ENCODE peak calls at places on chromosomes 4 and X, in four cellular contexts. J, N, W and M are unnamed samples. For H3K4me1 and H3K27me3, the result is how much of the 10 kb centered on the place peaks cover.

GRCh38 chr4:41022116-41022515 is 192.2 kb downstream of the APBB2 start:
- DNase-seq in W (no peak), N (no peak), J (no peak), M (no peak)

GRCh38 chr4:73103799-73104503 is 34.4 kb upstream of the COX18 start:
- DNase-seq in J (no peak), N (peak), W (no peak), M (no peak)

GRCh38 chrX:70422886-70423336 is at the start of gene GDPD2:
- DNase-seq in W (no peak), N (peak), J (no peak), M (no peak)

GRCh38 chr4:88609387-88609786 is 17.1 kb downstream of the HERC3 start:
- DNase-seq in J (no peak), N (peak), W (no peak), M (no peak)

GRCh38 chr4:148141536-148141935 is 300.7 kb downstream of the NR3C2 start:
- DNase-seq in W (no peak), N (no peak), J (no peak), M (no peak)

GRCh38 chrX:56728752-56729151 is 291 bp upstream of the NBDY start:
- DNase-seq in N (peak), W (no peak), J (no peak), M (no peak)

GRCh38 chrX:37578045-37578444 is 6.6 kb downstream of the LANCL3 start:
- DNase-seq in J (no peak), N (peak), W (no peak), M (no peak)

GRCh38 chrX:108347800-108348199 is 90.4 kb downstream of the COL4A6 start:
- DNase-seq in N (no peak), J (no peak), W (no peak), M (no peak)

GRCh38 chrX:136168929-136169735 is 21.8 kb downstream of the FHL1 start:
- DNase-seq in W (peak), J (peak), N (peak), M (no peak)

GRCh38 chrX:97898798-97899197 is 1015.1 kb downstream of the RPA4 start:
- DNase-seq in W (no peak), J (no peak), N (no peak), M (no peak)

GRCh38 chr4:30720021-30720655 is at the start of gene PCDH7:
- DNase-seq in W (peak), J (peak), N (peak), M (no peak)

GRCh38 chr4:54384563-54384962 is 155.5 kb downstream of the PDGFRA start:
- DNase-seq in J (peak), N (peak), W (no peak), M (no peak)

GRCh38 chr4:4575284-4576211 is 33.7 kb upstream of the STX18 start:
- DNase-seq in N (peak), W (peak), J (peak), M (peak)

GRCh38 chrX:95290455-95290854 is 1394.2 kb upstream of the DIAPH2 start:
- DNase-seq in W (no peak), J (no peak), N (peak), M (no peak)

GRCh38 chr4:72467633-72468032 is 101.4 kb downstream of the ADAMTS3 start:
- DNase-seq in W (no peak), J (no peak), N (no peak), M (no peak)

GRCh38 chrX:19888419-19888879 is 1.0 kb upstream of the SH3KBP1 start:
- DNase-seq in N (peak), W (no peak), J (no peak), M (no peak)

GRCh38 chr4:11732155-11732554 is 303.5 kb upstream of the HS3ST1 start:
- DNase-seq in N (no peak), W (no peak), J (no peak), M (no peak)

GRCh38 chrX:124274438-124275166 is 57.9 kb upstream of the TEX13D start:
- DNase-seq in W (no peak), J (peak), N (no peak), M (no peak)

GRCh38 chr4:27714073-27714472 is 853.4 kb downstream of the STIM2 start:
- DNase-seq in W (no peak), N (peak), J (no peak), M (no peak)

GRCh38 chr4:83922419-83922818 is 386.5 kb downstream of the GPAT3 start:
- DNase-seq in W (no peak), J (no peak), N (no peak), M (no peak)

GRCh38 chr4:84639143-84639542 is 56.2 kb downstream of the CDS1 start:
- DNase-seq in N (no peak), J (no peak), W (no peak), M (no peak)

GRCh38 chr4:1562771-1563170 is 121.3 kb downstream of the FAM53A start:
- DNase-seq in W (no peak), J (no peak), N (no peak), M (no peak)

GRCh38 chrX:154373340-154374306 is 811 bp downstream of the FLNA start:
- DNase-seq in N (peak), J (peak), W (peak), M (peak)

GRCh38 chr4:177442623-177443155 is 452 bp upstream of the AGA start:
- DNase-seq in J (no peak), W (no peak), N (no peak), M (no peak)

GRCh38 chr4:26701786-26702227 is 117.9 kb downstream of the TBC1D19 start:
- DNase-seq in N (peak), J (no peak), W (no peak), M (no peak)

GRCh38 chr4:64538219-64538618 is 129.0 kb upstream of the TECRL start:
- DNase-seq in N (peak), W (no peak), J (no peak), M (no peak)

GRCh38 chr4:147550626-147551250 is 66.5 kb upstream of the TMEM184C start:
- DNase-seq in W (no peak), N (no peak), J (no peak), M (no peak)

GRCh38 chr4:30429813-30430466 is 290.2 kb upstream of the PCDH7 start:
- DNase-seq in N (peak), J (no peak), W (no peak), M (no peak)

GRCh38 chr4:114598191-114599121 is at the start of gene UGT8:
- DNase-seq in W (peak), N (peak), J (peak), M (peak)

GRCh38 chrX:109632906-109633504 is 8.0 kb upstream of the KCNE5 start:
- DNase-seq in W (no peak), J (no peak), N (peak), M (no peak)

GRCh38 chrX:30572004-30572403 is 5.6 kb downstream of the TASL start:
- DNase-seq in J (no peak), N (no peak), W (no peak), M (no peak)
- H3K4me3 ChIP-seq in J (no peak), N (no peak), W (no peak), M (no peak)

DNA sequence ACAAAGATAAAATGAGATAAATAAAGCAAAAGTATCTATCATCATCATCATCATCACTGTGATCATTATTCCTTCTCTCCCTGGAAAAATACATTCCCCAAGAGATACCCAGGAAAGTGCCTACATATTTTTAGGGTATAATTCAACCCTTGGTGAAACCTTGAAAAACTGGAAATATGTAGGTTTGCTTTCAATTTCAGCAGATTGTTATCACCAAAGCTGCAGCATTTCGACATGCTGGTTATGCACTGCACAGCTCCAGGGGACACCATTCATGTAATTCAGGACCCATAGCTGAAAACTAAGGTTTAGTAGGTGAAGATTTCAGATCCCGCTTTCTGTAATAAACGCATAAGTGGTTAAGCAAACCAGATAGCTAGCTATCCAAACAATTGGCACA is 28.4 kb upstream of the FBXW7 start:
- DNase-seq in J (no peak), N (no peak), W (no peak), M (no peak)
- H3K4me1 ChIP-seq in J (under half), N (under half), W (under half), M (under half)

GRCh38 chr4:8792491-8792890 is 79.1 kb downstream of the HMX1 start:
- DNase-seq in J (no peak), N (no peak), W (no peak), M (no peak)
- H3K27me3 ChIP-seq in J (half or more), N (under half), W (under half), M (under half)

GRCh38 chr4:180058731-180059215 is 2184.4 kb upstream of the TENM3 start:
- DNase-seq in N (peak), J (no peak), W (peak), M (peak)
- H3K4me3 ChIP-seq in N (peak), J (peak), W (peak), M (peak)

DNA sequence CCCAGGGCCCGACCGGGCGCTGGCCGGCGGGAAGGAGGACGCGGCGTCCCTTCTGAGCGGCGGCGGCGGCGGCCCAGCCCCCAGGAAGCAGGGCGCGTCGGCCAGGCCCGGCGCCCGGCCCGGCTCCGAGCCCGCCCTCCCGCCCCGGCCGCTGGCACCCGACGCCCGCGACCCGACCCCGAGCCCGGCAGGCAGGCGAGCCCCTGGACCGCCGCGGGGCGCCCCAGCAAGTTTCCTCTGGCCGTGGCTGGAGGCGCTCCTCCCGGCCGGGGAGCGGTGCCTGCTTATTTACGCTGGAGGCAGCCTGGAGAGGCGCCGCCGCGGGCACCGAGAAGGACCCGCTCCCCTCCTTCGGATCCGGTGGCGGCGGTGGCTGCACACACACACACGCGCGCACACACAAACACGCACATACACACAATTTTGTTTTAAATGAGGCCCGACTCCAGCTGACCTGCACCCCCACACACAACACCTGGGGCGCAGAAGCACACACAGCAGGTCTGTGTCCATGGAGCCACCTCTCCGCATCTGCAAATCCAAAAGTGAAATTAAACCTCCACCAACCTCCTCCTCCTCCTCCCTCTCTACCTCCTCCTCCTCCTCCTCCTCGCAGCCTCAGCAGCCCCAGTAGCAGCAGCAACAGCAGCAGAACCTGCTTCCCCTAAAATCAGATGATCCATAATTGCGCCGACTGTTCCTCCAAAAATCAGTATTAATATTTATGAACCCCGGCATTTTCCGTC is 662 bp downstream of the IRF2 start:
- DNase-seq in W (peak), J (peak), N (peak), M (peak)
- H3K4me1 ChIP-seq in W (half or more), J (half or more), N (under half), M (under half)

DNA sequence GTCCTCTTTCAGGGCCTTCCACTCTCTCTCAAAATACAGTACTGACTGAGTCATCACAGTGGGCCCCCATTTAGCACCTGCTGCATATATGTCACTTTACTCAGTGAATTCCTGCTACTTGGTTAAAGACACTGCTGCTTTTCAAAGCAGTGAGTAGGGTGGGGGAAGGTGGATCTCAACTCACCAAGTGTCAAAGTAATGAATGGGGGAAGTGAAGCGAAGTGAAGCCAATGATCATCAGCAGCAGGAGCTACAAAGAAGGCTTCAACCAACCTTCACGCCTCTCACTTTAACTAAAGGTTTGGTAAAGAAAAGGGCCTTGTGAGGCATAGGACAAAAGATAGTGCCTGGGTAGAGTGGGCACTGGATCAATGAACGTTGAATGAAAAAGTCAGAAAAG is 424.1 kb downstream of the SMARCA1 start:
- DNase-seq in W (no peak), J (no peak), N (no peak), M (no peak)
- H3K27me3 ChIP-seq in W (under half), J (under half), N (under half), M (under half)

GRCh38 chr4:102687373-102687981 is 73.3 kb downstream of the MANBA start:
- DNase-seq in W (no peak), N (peak), J (no peak), M (no peak)
- H3K4me3 ChIP-seq in W (no peak), N (no peak), J (no peak), M (no peak)

DNA sequence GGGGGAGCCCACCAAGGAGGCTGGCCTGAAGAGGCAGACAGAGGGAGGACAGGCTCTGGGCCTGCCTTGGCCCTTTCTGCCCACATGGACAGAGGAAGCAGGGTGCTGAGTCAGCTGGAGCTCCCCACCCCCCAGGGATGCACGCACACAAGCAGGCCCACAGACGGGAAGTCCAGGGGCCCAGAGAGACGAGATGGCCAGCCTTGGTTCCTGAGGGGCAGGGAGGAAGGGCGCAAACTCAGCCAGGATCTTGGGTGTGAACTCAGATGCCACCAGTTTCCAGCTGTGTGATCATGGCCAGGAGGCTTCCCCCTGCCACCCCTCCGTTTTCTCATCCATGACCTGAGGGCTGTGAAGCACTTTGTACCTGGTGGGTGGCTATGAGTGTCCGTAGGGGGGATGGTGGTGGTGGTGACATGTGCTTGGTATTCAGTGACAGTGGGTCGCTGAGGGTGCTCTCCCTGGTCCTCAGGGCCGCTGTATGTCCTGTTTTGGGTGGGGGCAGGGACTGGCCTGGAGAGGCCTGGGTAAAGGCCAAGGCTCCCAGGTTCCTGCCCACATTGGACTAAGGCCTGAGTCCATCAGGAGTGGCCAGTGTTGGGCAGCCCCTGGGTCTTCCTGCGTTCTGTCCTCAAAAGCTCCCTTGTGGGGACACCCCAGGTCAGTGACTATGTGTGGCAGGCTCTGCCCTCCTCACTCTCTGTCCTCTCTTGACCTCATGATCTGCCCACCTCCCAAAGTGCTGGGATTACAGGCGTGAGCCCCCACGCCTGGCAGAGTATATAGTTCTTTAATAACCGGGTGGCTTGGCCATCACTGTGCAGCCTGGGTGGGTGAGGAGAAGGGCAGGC is 2.0 kb downstream of the SH3BP2 start:
- DNase-seq in W (peak), N (no peak), J (peak), M (peak)
- H3K4me1 ChIP-seq in W (under half), N (under half), J (half or more), M (under half)